ENCODE peak calls at places on chromosomes 3 and 15, in eight cellular contexts. J is CD8-positive, alpha-beta T cell; O is omental fat pad; H is AG04449; R is lower leg skin; B is HCT116; S is body of pancreas; N is heart right ventricle. T is an unnamed sample.

GRCh38 chr15:74831813-74832495 is 5.5 kb downstream of the CPLX3 start:
- DNase-seq in N (no peak), O (no peak), R (no peak), H (no peak), S (no peak), B (no peak), J (no peak), T (no peak)

GRCh38 chr15:88331291-88331690 is 74.8 kb upstream of the NTRK3 start:
- DNase-seq in S (peak), N (no peak), J (no peak), O (no peak), R (no peak), B (peak), H (no peak), T (peak)

GRCh38 chr3:116000315-116000714 is 377.0 kb downstream of the GAP43 start:
- DNase-seq in S (peak), H (peak), J (no peak), N (no peak), O (no peak), R (no peak), B (peak), T (peak)

GRCh38 chr15:37898385-37898784 is 36.1 kb upstream of the TMCO5A start:
- DNase-seq in S (no peak), N (no peak), H (no peak), J (no peak), O (no peak), R (no peak), B (no peak), T (no peak)

GRCh38 chr3:94210256-94210655 is 147.4 kb downstream of the NSUN3 start:
- DNase-seq in H (no peak), O (no peak), J (no peak), B (no peak), R (no peak), N (no peak), S (no peak), T (no peak)

GRCh38 chr3:45244356-45244755 is 18.3 kb upstream of the TMEM158 start:
- DNase-seq in H (no peak), O (no peak), B (no peak), R (no peak), J (no peak), S (no peak), N (no peak), T (no peak)

GRCh38 chr3:188830955-188831354 is 340.8 kb upstream of the TPRG1 start:
- DNase-seq in O (no peak), J (no peak), H (no peak), R (no peak), S (peak), B (no peak), N (no peak), T (peak)

GRCh38 chr3:23750573-23751484 is 54.9 kb upstream of the UBE2E1 start:
- DNase-seq in S (no peak), H (no peak), R (no peak), J (no peak), N (no peak), B (no peak), O (no peak), T (no peak)

GRCh38 chr15:77012117-77012712 is 17.3 kb downstream of the PSTPIP1 start:
- DNase-seq in B (no peak), H (no peak), J (no peak), N (no peak), R (no peak), S (no peak), O (no peak), T (no peak)

GRCh38 chr3:185153170-185153733 is 392 bp upstream of the C3orf70 start:
- DNase-seq in S (no peak), H (no peak), J (no peak), B (no peak), N (no peak), O (no peak), R (no peak), T (peak)

GRCh38 chr3:135966349-135966695 is 794 bp downstream of the PPP2R3A start:
- DNase-seq in B (no peak), S (no peak), H (no peak), R (no peak), N (peak), O (no peak), J (no peak), T (no peak)

GRCh38 chr3:115052906-115053305 is 94.2 kb downstream of the ZBTB20 start:
- DNase-seq in B (no peak), S (no peak), O (no peak), J (no peak), R (no peak), H (no peak), N (no peak), T (no peak)

GRCh38 chr15:50676799-50677483 is 9.7 kb downstream of the TRPM7 start:
- DNase-seq in B (no peak), O (no peak), J (no peak), H (no peak), R (no peak), N (no peak), S (no peak), T (no peak)

GRCh38 chr3:155701882-155702465 is 42.9 kb downstream of the PLCH1 start:
- DNase-seq in B (peak), N (peak), J (no peak), H (peak), O (no peak), R (no peak), S (no peak), T (peak)

GRCh38 chr3:108060331-108060730 is 30.5 kb downstream of the CD47 start:
- DNase-seq in S (no peak), R (no peak), O (no peak), B (no peak), H (no peak), N (no peak), J (no peak), T (no peak)

GRCh38 chr15:45641374-45641778 is 6.5 kb downstream of the SQOR start:
- DNase-seq in O (no peak), J (no peak), H (peak), B (no peak), R (peak), N (no peak), S (peak), T (no peak)

GRCh38 chr15:95875141-95875643 is 455.3 kb upstream of the NR2F2 start:
- DNase-seq in O (no peak), S (no peak), R (no peak), J (no peak), H (no peak), B (no peak), N (peak), T (peak)

GRCh38 chr3:104281713-104282112 is 1085.0 kb upstream of the ALCAM start:
- DNase-seq in H (no peak), J (no peak), R (no peak), S (no peak), O (no peak), N (no peak), B (no peak), T (no peak)

GRCh38 chr3:13507247-13507790 is 27.2 kb downstream of the HDAC11 start:
- DNase-seq in R (no peak), N (no peak), S (no peak), B (no peak), H (no peak), O (no peak), J (no peak), T (no peak)

GRCh38 chr15:70815604-70816003 is 38.4 kb downstream of the LARP6 start:
- DNase-seq in H (no peak), O (no peak), S (no peak), J (no peak), B (no peak), R (peak), N (no peak), T (no peak)

GRCh38 chr3:155859859-155860258 is 5.6 kb upstream of the SLC33A1 start:
- DNase-seq in B (no peak), H (no peak), S (no peak), N (no peak), J (no peak), R (no peak), O (no peak), T (peak)

GRCh38 chr3:190865419-190865818 is 2.9 kb upstream of the GMNC start:
- DNase-seq in J (no peak), N (no peak), S (no peak), O (no peak), B (no peak), H (no peak), R (no peak), T (no peak)

GRCh38 chr3:70840106-70840870 is 527.9 kb upstream of the MDFIC2 start:
- DNase-seq in B (no peak), H (no peak), N (no peak), J (no peak), R (no peak), O (no peak), S (peak), T (no peak)

GRCh38 chr15:28105224-28105791 is 6.2 kb upstream of the OCA2 start:
- DNase-seq in O (no peak), N (no peak), J (no peak), S (no peak), R (peak), B (no peak), H (no peak), T (no peak)

GRCh38 chr3:112778298-112779008 is 68.2 kb downstream of the CD200R1L start:
- DNase-seq in S (no peak), J (no peak), O (no peak), R (no peak), H (peak), B (no peak), N (no peak), T (no peak)

GRCh38 chr3:143187132-143187531 is 67.6 kb downstream of the CHST2 start:
- DNase-seq in S (no peak), H (no peak), J (no peak), O (no peak), R (no peak), B (no peak), N (no peak), T (no peak)

GRCh38 chr3:196666001-196666867 is 26.7 kb downstream of the NRROS start:
- DNase-seq in B (no peak), H (no peak), J (no peak), R (no peak), N (no peak), O (no peak), S (no peak), T (peak)

GRCh38 chr15:29356807-29357206 is 87.2 kb upstream of the NSMCE3 start:
- DNase-seq in O (no peak), B (no peak), R (no peak), S (no peak), H (no peak), J (no peak), N (no peak), T (no peak)

GRCh38 chr15:78056714-78057269 is 20.7 kb downstream of the TBC1D2B start:
- DNase-seq in N (peak), B (no peak), R (no peak), O (no peak), H (no peak), J (no peak), S (peak), T (no peak)

GRCh38 chr3:149657458-149657795 is 398 bp downstream of the WWTR1 start:
- DNase-seq in S (peak), N (peak), R (no peak), B (no peak), O (no peak), H (no peak), J (no peak), T (peak)

GRCh38 chr3:126891141-126891540 is 91.8 kb upstream of the PLXNA1 start:
- DNase-seq in O (no peak), R (no peak), N (no peak), H (no peak), B (no peak), S (no peak), J (no peak), T (no peak)

GRCh38 chr3:131960324-131960723 is 74.5 kb downstream of the CPNE4 start:
- DNase-seq in R (no peak), O (no peak), J (no peak), B (no peak), N (no peak), S (no peak), H (no peak), T (no peak)

GRCh38 chr15:83475551-83475950 is 28.4 kb downstream of the SH3GL3 start:
- DNase-seq in O (no peak), N (no peak), J (no peak), H (peak), B (no peak), S (no peak), R (no peak), T (peak)

GRCh38 chr15:75203017-75203907 is 1.6 kb downstream of the C15orf39 start:
- DNase-seq in H (no peak), S (peak), J (no peak), O (no peak), R (no peak), N (peak), B (no peak), T (no peak)

GRCh38 chr3:73618461-73618860 is 6.3 kb downstream of the PDZRN3 start:
- DNase-seq in J (no peak), H (no peak), O (no peak), S (no peak), B (no peak), N (no peak), R (no peak), T (no peak)

DNA sequence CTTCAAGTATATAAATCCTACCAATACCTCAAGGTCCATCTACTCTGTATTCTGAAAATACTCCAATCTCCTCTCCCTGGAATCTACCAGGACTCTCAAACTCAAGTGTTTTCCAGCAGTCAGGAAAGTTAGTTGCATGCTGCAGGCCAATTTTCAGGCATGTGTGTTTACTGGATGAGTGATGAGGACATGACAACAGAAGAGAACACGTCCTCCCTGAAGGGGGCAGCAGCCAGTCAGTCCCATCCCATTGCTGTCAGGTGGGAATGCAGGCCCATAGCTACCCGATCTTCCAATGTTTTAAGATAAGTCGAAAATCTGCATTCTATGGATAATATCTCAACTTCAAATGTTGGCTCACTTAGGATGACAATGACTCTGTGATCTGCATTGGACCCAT is 496.2 kb downstream of the FHIT start:
- DNase-seq in N (no peak), J (no peak), B (no peak), R (no peak), H (no peak), O (no peak), S (peak), T (no peak)
- TF ChIP-seq CTCF in N (no peak), J (no peak), B (peak), R (no peak), H (no peak), O (no peak), S (no peak), T (peak)

DNA sequence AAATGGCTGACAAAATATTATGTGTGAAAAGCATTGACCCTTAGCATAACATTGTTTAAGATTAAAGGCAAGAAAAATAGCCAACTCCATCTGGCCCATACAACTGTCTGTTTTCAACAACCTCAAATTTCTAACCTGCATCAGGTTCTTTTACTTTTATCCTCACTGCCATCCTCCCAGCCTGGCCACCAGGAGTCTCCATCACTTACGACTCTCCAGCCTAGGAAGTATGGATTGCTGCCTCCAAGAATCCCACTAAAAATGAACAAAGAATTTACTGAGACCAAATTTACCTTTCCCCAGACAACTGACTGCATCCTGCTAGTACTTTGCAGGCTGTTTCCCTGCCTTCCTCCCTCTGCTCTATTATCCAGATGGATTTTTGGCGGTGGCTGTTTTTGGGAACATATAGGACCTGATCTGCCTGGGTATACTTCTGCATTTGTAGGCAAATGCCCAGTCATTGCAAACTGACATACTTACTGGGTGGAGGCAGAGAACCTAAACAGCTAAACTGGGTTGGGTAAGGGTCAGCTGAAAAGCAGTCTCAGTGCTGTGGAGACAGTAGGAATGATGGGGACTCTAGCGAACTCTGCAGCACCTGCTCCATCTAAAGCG is 144.2 kb downstream of the GHSR start:
- DNase-seq in N (no peak), O (no peak), H (no peak), S (no peak), J (no peak), B (no peak), R (no peak), T (no peak)
- TF ChIP-seq CTCF in N (no peak), O (no peak), H (peak), S (no peak), J (no peak), B (peak), R (no peak), T (peak)

GRCh38 chr3:195248281-195248680 is 22.7 kb downstream of the XXYLT1 start:
- DNase-seq in H (no peak), R (peak), N (no peak), S (no peak), J (no peak), O (no peak), B (no peak), T (no peak)

GRCh38 chr3:195249057-195249770 is 21.7 kb downstream of the XXYLT1 start:
- DNase-seq in B (no peak), R (peak), S (no peak), O (no peak), J (no peak), H (no peak), N (peak), T (no peak)

GRCh38 chr3:195249858-195250464 is 21.0 kb downstream of the XXYLT1 start:
- DNase-seq in B (no peak), R (peak), O (no peak), N (peak), S (no peak), H (no peak), J (no peak), T (no peak)

GRCh38 chr3:195251336-195252065 is 19.5 kb downstream of the XXYLT1 start:
- DNase-seq in J (no peak), S (no peak), R (peak), N (peak), H (no peak), O (no peak), B (no peak), T (no peak)

DNA sequence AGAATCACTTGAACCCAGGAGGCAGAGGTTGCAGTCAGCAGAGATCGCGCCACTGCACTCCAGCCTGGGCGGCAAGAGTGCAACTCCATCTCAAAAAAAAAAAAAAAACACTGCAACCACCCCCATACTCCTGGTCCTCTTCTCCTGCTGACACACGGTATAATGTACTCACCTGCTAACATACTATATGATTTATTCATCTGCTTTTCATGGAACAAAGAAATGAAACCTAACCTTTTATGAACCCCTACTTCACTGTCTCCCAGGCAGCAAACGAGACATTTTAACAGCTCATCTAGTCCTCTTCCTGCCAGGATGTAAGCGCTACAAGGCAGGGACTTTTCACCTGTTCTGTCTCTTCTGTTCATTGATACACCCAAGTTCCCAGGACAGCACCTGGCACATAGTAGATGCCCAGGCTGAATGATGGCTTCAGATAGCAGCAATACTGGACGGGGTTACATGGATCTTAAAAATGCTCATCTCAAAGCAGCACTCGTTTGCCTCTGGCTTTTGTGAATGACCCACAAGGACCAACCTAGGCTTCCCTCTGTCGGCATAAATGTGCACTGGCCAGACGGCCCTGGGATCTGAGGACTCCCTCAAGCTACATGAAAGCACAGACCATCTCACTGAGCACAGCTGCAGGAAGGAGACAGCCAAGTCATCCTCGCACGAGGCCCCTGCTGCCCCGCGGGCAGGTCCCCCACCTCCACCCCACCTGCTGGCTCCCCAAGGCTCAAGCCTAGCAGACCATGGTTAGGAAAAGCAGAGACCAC is 20.3 kb downstream of the XXYLT1 start:
- DNase-seq in N (peak), O (no peak), R (peak), S (no peak), B (no peak), J (no peak), H (no peak), T (no peak)
- TF ChIP-seq CTCF in N (peak), O (no peak), R (no peak), S (no peak), B (no peak), J (no peak), H (peak), T (no peak)

DNA sequence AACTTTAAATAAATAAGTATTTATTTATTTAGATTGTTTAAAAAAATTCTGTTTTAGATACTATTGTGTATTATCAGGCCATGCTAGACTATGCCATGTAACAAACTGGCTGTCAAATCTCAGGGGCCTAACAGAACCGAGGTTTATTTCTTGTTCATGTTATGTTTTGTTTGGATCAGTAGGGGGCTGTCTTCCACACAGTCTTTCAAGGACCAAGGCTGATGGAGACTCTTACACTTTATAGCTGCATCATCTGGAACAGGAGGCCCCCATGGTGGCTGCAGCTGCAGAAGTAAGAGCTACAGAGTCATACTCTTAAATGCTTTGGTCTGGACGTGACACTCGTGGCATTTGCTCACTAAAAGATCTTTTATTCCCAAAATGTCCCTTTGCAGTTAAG is 33.0 kb upstream of the ARL14 start:
- DNase-seq in R (no peak), H (no peak), S (no peak), J (no peak), B (no peak), N (no peak), O (no peak), T (peak)
- TF ChIP-seq CTCF in R (no peak), H (peak), S (no peak), J (no peak), B (peak), N (no peak), O (no peak), T (no peak)

GRCh38 chr3:139677341-139678155 is at the start of gene NMNAT3:
- DNase-seq in B (peak), J (peak), H (no peak), R (peak), S (peak), N (peak), O (peak), T (peak)

GRCh38 chr3:139676634-139677197 is 1.1 kb downstream of the NMNAT3 start:
- DNase-seq in H (no peak), B (no peak), J (no peak), N (no peak), R (no peak), O (no peak), S (no peak), T (no peak)

GRCh38 chr3:139674585-139675260 is 3.0 kb downstream of the NMNAT3 start:
- DNase-seq in N (no peak), B (no peak), H (no peak), R (no peak), O (no peak), J (no peak), S (no peak), T (no peak)

GRCh38 chr3:139672884-139673283 is 4.9 kb downstream of the NMNAT3 start:
- DNase-seq in R (no peak), J (no peak), B (no peak), N (no peak), H (no peak), S (no peak), O (no peak), T (no peak)

GRCh38 chr3:139675327-139675726 is 2.4 kb downstream of the NMNAT3 start:
- DNase-seq in O (no peak), S (no peak), H (no peak), J (no peak), N (no peak), B (no peak), R (no peak), T (no peak)
- TF ChIP-seq CTCF in O (no peak), S (no peak), H (no peak), J (no peak), N (no peak), B (no peak), R (no peak), T (no peak)

T was measured in A673.